ENCODE peak calls at places on chromosomes 6 and 20, in four cellular contexts. One of them, this sample, is unnamed.

GRCh38 chr20:46151936-46152335 is 33.8 kb downstream of the CD40 start:
- DNase-seq in GM10248: peak; percentile 68
- DNase-seq in neural progenitor cell: peak; percentile 42
- DNase-seq in epithelial cell of esophagus: no peak
- DNase-seq in this sample: no peak

GRCh38 chr20:23157741-23158140 is 71.6 kb upstream of the CD93 start:
- DNase-seq in GM10248: no peak
- DNase-seq in neural progenitor cell: no peak
- DNase-seq in epithelial cell of esophagus: peak; percentile 58
- DNase-seq in this sample: peak; percentile 22

GRCh38 chr6:37168809-37169457 is 1.0 kb upstream of the PIM1 start:
- DNase-seq in GM10248: peak; percentile 27
- DNase-seq in neural progenitor cell: no peak
- DNase-seq in epithelial cell of esophagus: peak; percentile 61
- DNase-seq in this sample: no peak

GRCh38 chr20:37994512-37994911 is 38.7 kb downstream of the TTI1 start:
- DNase-seq in GM10248: no peak
- DNase-seq in neural progenitor cell: no peak
- DNase-seq in epithelial cell of esophagus: peak; percentile 94
- DNase-seq in this sample: peak; percentile 67

GRCh38 chr6:2970753-2971419 is 481 bp downstream of the SERPINB6 start:
- DNase-seq in GM10248: peak; percentile 42
- DNase-seq in neural progenitor cell: peak; percentile 64
- DNase-seq in epithelial cell of esophagus: peak; percentile 29
- DNase-seq in this sample: no peak

GRCh38 chr6:115747719-115748118 is 313.0 kb downstream of the FRK start:
- DNase-seq in GM10248: no peak
- DNase-seq in neural progenitor cell: no peak
- DNase-seq in epithelial cell of esophagus: no peak
- DNase-seq in this sample: no peak

GRCh38 chr6:98498891-98499290 is 335.5 kb upstream of the POU3F2 start:
- DNase-seq in GM10248: no peak
- DNase-seq in neural progenitor cell: no peak
- DNase-seq in epithelial cell of esophagus: no peak
- DNase-seq in this sample: no peak

GRCh38 chr6:20056350-20056992 is 155.8 kb downstream of the MBOAT1 start:
- DNase-seq in GM10248: peak; percentile 34
- DNase-seq in neural progenitor cell: peak; percentile 79
- DNase-seq in epithelial cell of esophagus: peak; percentile 68
- DNase-seq in this sample: peak; percentile 55

GRCh38 chr6:150409576-150410066 is 40.8 kb downstream of the IYD start:
- DNase-seq in GM10248: no peak
- DNase-seq in neural progenitor cell: no peak
- DNase-seq in epithelial cell of esophagus: no peak
- DNase-seq in this sample: no peak

GRCh38 chr6:3035397-3035796 is 32.9 kb upstream of the RIPK1 start:
- DNase-seq in GM10248: no peak
- DNase-seq in neural progenitor cell: no peak
- DNase-seq in epithelial cell of esophagus: no peak
- DNase-seq in this sample: no peak

GRCh38 chr6:90088009-90088408 is 193.7 kb downstream of the GJA10 start:
- DNase-seq in GM10248: no peak
- DNase-seq in neural progenitor cell: no peak
- DNase-seq in epithelial cell of esophagus: peak; percentile 96
- DNase-seq in this sample: peak; percentile 54

GRCh38 chr20:25077610-25078169 is 4.3 kb downstream of the VSX1 start:
- DNase-seq in GM10248: no peak
- DNase-seq in neural progenitor cell: peak; percentile 57
- DNase-seq in epithelial cell of esophagus: peak; percentile 33
- DNase-seq in this sample: no peak

GRCh38 chr6:108341312-108341711 is 46.5 kb downstream of the AFG1L start:
- DNase-seq in GM10248: no peak
- DNase-seq in neural progenitor cell: no peak
- DNase-seq in epithelial cell of esophagus: no peak
- DNase-seq in this sample: no peak

GRCh38 chr6:155530219-155530834 is 74.7 kb upstream of the NOX3 start:
- DNase-seq in GM10248: peak; percentile 38
- DNase-seq in neural progenitor cell: peak; percentile 33
- DNase-seq in epithelial cell of esophagus: peak; percentile 55
- DNase-seq in this sample: peak; percentile 31

GRCh38 chr6:43758617-43759050 is 11.4 kb upstream of the VEGFA start:
- DNase-seq in GM10248: peak; percentile 68
- DNase-seq in neural progenitor cell: peak; percentile 85
- DNase-seq in epithelial cell of esophagus: no peak
- DNase-seq in this sample: no peak

GRCh38 chr6:128070406-128070805 is 169.5 kb upstream of the THEMIS start:
- DNase-seq in GM10248: no peak
- DNase-seq in neural progenitor cell: no peak
- DNase-seq in epithelial cell of esophagus: no peak
- DNase-seq in this sample: no peak

GRCh38 chr6:136230219-136230980 is 19.7 kb downstream of the MTFR2 start:
- DNase-seq in GM10248: no peak
- DNase-seq in neural progenitor cell: no peak
- DNase-seq in epithelial cell of esophagus: peak; percentile 10
- DNase-seq in this sample: no peak

GRCh38 chr6:93746892-93747291 is 327.5 kb upstream of the EPHA7 start:
- DNase-seq in GM10248: no peak
- DNase-seq in neural progenitor cell: peak; percentile 32
- DNase-seq in epithelial cell of esophagus: no peak
- DNase-seq in this sample: no peak

GRCh38 chr20:49360242-49360968 is 82.5 kb upstream of the ZNFX1 start:
- DNase-seq in GM10248: no peak
- DNase-seq in neural progenitor cell: no peak
- DNase-seq in epithelial cell of esophagus: no peak
- DNase-seq in this sample: no peak

GRCh38 chr6:144158133-144158532 is 7.8 kb downstream of the STX11 start:
- DNase-seq in GM10248: no peak
- DNase-seq in neural progenitor cell: no peak
- DNase-seq in epithelial cell of esophagus: no peak
- DNase-seq in this sample: peak; percentile 90

GRCh38 chr20:20603339-20603990 is 109.0 kb downstream of the RALGAPA2 start:
- DNase-seq in GM10248: peak; percentile 77
- DNase-seq in neural progenitor cell: no peak
- DNase-seq in epithelial cell of esophagus: peak; percentile 99
- DNase-seq in this sample: no peak

GRCh38 chr20:17648782-17649730 is 33.0 kb downstream of the RRBP1 start:
- DNase-seq in GM10248: peak; percentile 65
- DNase-seq in neural progenitor cell: peak; percentile 62
- DNase-seq in epithelial cell of esophagus: peak; percentile 34
- DNase-seq in this sample: no peak

GRCh38 chr6:16570946-16571345 is 190.3 kb downstream of the ATXN1 start:
- DNase-seq in GM10248: no peak
- DNase-seq in neural progenitor cell: no peak
- DNase-seq in epithelial cell of esophagus: no peak
- DNase-seq in this sample: no peak

GRCh38 chr20:64144144-64144912 is 19.9 kb upstream of the MYT1 start:
- DNase-seq in GM10248: no peak
- DNase-seq in neural progenitor cell: no peak
- DNase-seq in epithelial cell of esophagus: no peak
- DNase-seq in this sample: no peak

GRCh38 chr6:13813621-13814175 is 659 bp downstream of the MCUR1 start:
- DNase-seq in GM10248: peak; percentile 79
- DNase-seq in neural progenitor cell: peak; percentile 95
- DNase-seq in epithelial cell of esophagus: peak; percentile 62
- DNase-seq in this sample: no peak

GRCh38 chr20:10992776-10993175 is 319.0 kb upstream of the JAG1 start:
- DNase-seq in GM10248: no peak
- DNase-seq in neural progenitor cell: no peak
- DNase-seq in epithelial cell of esophagus: no peak
- DNase-seq in this sample: peak; percentile 33

GRCh38 chr20:34029415-34029814 is 35.7 kb downstream of the RALY start:
- DNase-seq in GM10248: no peak
- DNase-seq in neural progenitor cell: no peak
- DNase-seq in epithelial cell of esophagus: no peak
- DNase-seq in this sample: no peak

GRCh38 chr6:14113951-14114350 is 3.6 kb upstream of the CD83 start:
- DNase-seq in GM10248: no peak
- DNase-seq in neural progenitor cell: no peak
- DNase-seq in epithelial cell of esophagus: no peak
- DNase-seq in this sample: no peak

GRCh38 chr6:67009818-67010217 is 1302.8 kb upstream of the EYS start:
- DNase-seq in GM10248: no peak
- DNase-seq in neural progenitor cell: peak; percentile 39
- DNase-seq in epithelial cell of esophagus: peak; percentile 23
- DNase-seq in this sample: no peak
- TF ChIP-seq CTCF in GM10248: no peak
- TF ChIP-seq CTCF in neural progenitor cell: peak; percentile 53
- TF ChIP-seq CTCF in epithelial cell of esophagus: peak; percentile 34
- TF ChIP-seq CTCF in this sample: no peak

GRCh38 chr6:35044145-35044745 is 96.9 kb downstream of the TCP11 start:
- DNase-seq in GM10248: no peak
- DNase-seq in neural progenitor cell: peak; percentile 67
- DNase-seq in epithelial cell of esophagus: peak; percentile 57
- DNase-seq in this sample: peak; percentile 46
- TF ChIP-seq CTCF in GM10248: no peak
- TF ChIP-seq CTCF in neural progenitor cell: no peak
- TF ChIP-seq CTCF in epithelial cell of esophagus: no peak
- TF ChIP-seq CTCF in this sample: no peak

GRCh38 chr6:73985891-73986290 is 289.9 kb downstream of the CD109 start:
- DNase-seq in GM10248: no peak
- DNase-seq in neural progenitor cell: peak; percentile 39
- DNase-seq in epithelial cell of esophagus: peak; percentile 73
- DNase-seq in this sample: no peak
- TF ChIP-seq CTCF in GM10248: no peak
- TF ChIP-seq CTCF in neural progenitor cell: peak; percentile 41
- TF ChIP-seq CTCF in epithelial cell of esophagus: peak; percentile 93
- TF ChIP-seq CTCF in this sample: no peak

GRCh38 chr6:15557174-15557573 is 105.7 kb downstream of the DTNBP1 start:
- DNase-seq in GM10248: no peak
- DNase-seq in neural progenitor cell: no peak
- DNase-seq in epithelial cell of esophagus: no peak
- DNase-seq in this sample: no peak

GRCh38 chr6:15562954-15563353 is 99.9 kb downstream of the DTNBP1 start:
- DNase-seq in GM10248: no peak
- DNase-seq in neural progenitor cell: no peak
- DNase-seq in epithelial cell of esophagus: no peak
- DNase-seq in this sample: no peak

GRCh38 chr6:15556711-15557110 is 106.1 kb downstream of the DTNBP1 start:
- DNase-seq in GM10248: no peak
- DNase-seq in neural progenitor cell: no peak
- DNase-seq in epithelial cell of esophagus: no peak
- DNase-seq in this sample: no peak

GRCh38 chr6:15561447-15562199 is 101.2 kb downstream of the DTNBP1 start:
- DNase-seq in GM10248: no peak
- DNase-seq in neural progenitor cell: no peak
- DNase-seq in epithelial cell of esophagus: no peak
- DNase-seq in this sample: no peak

GRCh38 chr6:15560713-15561112 is 102.1 kb downstream of the DTNBP1 start:
- DNase-seq in GM10248: no peak
- DNase-seq in neural progenitor cell: no peak
- DNase-seq in epithelial cell of esophagus: no peak
- DNase-seq in this sample: no peak
- TF ChIP-seq CTCF in GM10248: no peak
- TF ChIP-seq CTCF in neural progenitor cell: no peak
- TF ChIP-seq CTCF in epithelial cell of esophagus: no peak
- TF ChIP-seq CTCF in this sample: no peak

DNA sequence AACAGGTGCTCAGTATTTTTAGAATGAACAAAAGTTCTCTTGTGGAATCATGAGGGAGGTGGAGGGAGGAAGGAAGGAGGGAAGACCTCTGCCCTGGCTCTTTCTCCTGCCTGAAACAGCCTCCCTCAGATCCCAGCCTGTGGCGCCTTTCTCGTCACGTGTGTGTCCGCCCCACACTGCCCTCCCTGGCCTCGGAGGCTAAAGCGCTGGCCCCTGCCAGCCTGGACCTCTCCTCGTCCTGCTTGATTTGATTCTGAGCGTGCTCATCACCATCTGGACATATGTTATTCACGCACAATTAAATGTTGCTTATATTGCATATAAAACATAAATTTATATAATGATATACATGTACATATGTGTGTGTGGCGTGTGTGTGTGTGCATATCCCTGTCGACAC is 41.0 kb downstream of the PHACTR3 start:
- DNase-seq in GM10248: no peak
- DNase-seq in neural progenitor cell: no peak
- DNase-seq in epithelial cell of esophagus: no peak
- DNase-seq in this sample: no peak
- TF ChIP-seq CTCF in GM10248: no peak
- TF ChIP-seq CTCF in neural progenitor cell: no peak
- TF ChIP-seq CTCF in epithelial cell of esophagus: no peak
- TF ChIP-seq CTCF in this sample: no peak

This sample was measured in astrocyte of the cerebellum.